ENCODE peak calls at places on chromosomes 3 and 15, in four cellular contexts. S is pancreas, Q is hippocampal formation, N is Panc1. G is an unnamed sample.

GRCh38 chr15:101439920-101440319 is 49.6 kb downstream of the PCSK6 start:
- DNase-seq in N (no peak), Q (no peak), S (no peak), G (peak)

GRCh38 chr3:50195501-50196252 is 4.3 kb downstream of the GNAT1 start:
- DNase-seq in S (no peak), N (no peak), Q (no peak), G (no peak)

GRCh38 chr3:70984756-70985155 is 598.8 kb downstream of the FOXP1 start:
- DNase-seq in Q (no peak), N (no peak), S (no peak), G (peak)

GRCh38 chr3:28053759-28054158 is 187.7 kb upstream of the CMC1 start:
- DNase-seq in N (peak), S (no peak), Q (no peak), G (peak)

GRCh38 chr3:40191850-40192448 is 117.6 kb upstream of the EIF1B start:
- DNase-seq in Q (peak), N (peak), S (peak), G (peak)

GRCh38 chr3:122919291-122919610 is 108.3 kb downstream of the SEMA5B start:
- DNase-seq in N (no peak), S (no peak), Q (no peak), G (no peak)

GRCh38 chr3:128665362-128666021 is 14.9 kb upstream of the RPN1 start:
- DNase-seq in N (no peak), Q (no peak), S (no peak), G (peak)

GRCh38 chr3:94114667-94115066 is 51.8 kb downstream of the NSUN3 start:
- DNase-seq in S (no peak), Q (no peak), N (no peak), G (peak)

GRCh38 chr3:114609952-114610351 is 316.1 kb downstream of the TIGIT start:
- DNase-seq in S (no peak), N (no peak), Q (no peak), G (no peak)

GRCh38 chr15:94584833-94585244 is 353.5 kb downstream of the MCTP2 start:
- DNase-seq in Q (no peak), N (no peak), S (no peak), G (no peak)

GRCh38 chr3:100059472-100059871 is 54.8 kb downstream of the FILIP1L start:
- DNase-seq in S (no peak), Q (no peak), N (no peak), G (no peak)

GRCh38 chr15:52183562-52184173 is 7.5 kb downstream of the GNB5 start:
- DNase-seq in S (no peak), N (peak), Q (no peak), G (peak)

GRCh38 chr3:9590282-9590791 is 36.7 kb upstream of the LHFPL4 start:
- DNase-seq in N (no peak), S (no peak), Q (no peak), G (no peak)

GRCh38 chr3:47041114-47041513 is 61.6 kb downstream of the NBEAL2 start:
- DNase-seq in S (no peak), N (no peak), Q (no peak), G (no peak)

G was measured in EH.